ENCODE peak calls at places on chromosome 17, in six cellular contexts. One of them, this sample, is unnamed.

GRCh38 chr17:78421534-78422266 is 43.3 kb downstream of the PGS1 start:
- DNase-seq in endothelial cell of umbilical vein: peak
- DNase-seq in PC-9: peak
- DNase-seq in K562: peak
- DNase-seq in GM23248: peak
- DNase-seq in neural progenitor cell: peak
- DNase-seq in this sample: peak

GRCh38 chr17:20267459-20267842 is 199.9 kb downstream of the LGALS9B start:
- DNase-seq in endothelial cell of umbilical vein: peak
- DNase-seq in PC-9: no peak
- DNase-seq in K562: no peak
- DNase-seq in GM23248: no peak
- DNase-seq in neural progenitor cell: no peak
- DNase-seq in this sample: no peak

GRCh38 chr17:45405250-45406086 is 27.2 kb downstream of the ARHGAP27 start:
- DNase-seq in endothelial cell of umbilical vein: no peak
- DNase-seq in PC-9: no peak
- DNase-seq in K562: peak
- DNase-seq in GM23248: peak
- DNase-seq in neural progenitor cell: peak
- DNase-seq in this sample: no peak

GRCh38 chr17:77370536-77370935 is 229.8 kb downstream of the SEC14L1 start:
- DNase-seq in endothelial cell of umbilical vein: no peak
- DNase-seq in PC-9: no peak
- DNase-seq in K562: no peak
- DNase-seq in GM23248: no peak
- DNase-seq in neural progenitor cell: no peak
- DNase-seq in this sample: no peak

GRCh38 chr17:42647778-42648177 is 11.3 kb upstream of the TUBG2 start:
- DNase-seq in endothelial cell of umbilical vein: no peak
- DNase-seq in PC-9: peak
- DNase-seq in K562: no peak
- DNase-seq in GM23248: no peak
- DNase-seq in neural progenitor cell: no peak
- DNase-seq in this sample: no peak

GRCh38 chr17:3639981-3640596 is 3.5 kb downstream of the CTNS start:
- DNase-seq in endothelial cell of umbilical vein: peak
- DNase-seq in PC-9: no peak
- DNase-seq in K562: peak
- DNase-seq in GM23248: no peak
- DNase-seq in neural progenitor cell: peak
- DNase-seq in this sample: no peak

GRCh38 chr17:31492206-31492605 is 100.7 kb downstream of the RAB11FIP4 start:
- DNase-seq in endothelial cell of umbilical vein: no peak
- DNase-seq in PC-9: no peak
- DNase-seq in K562: no peak
- DNase-seq in GM23248: no peak
- DNase-seq in neural progenitor cell: no peak
- DNase-seq in this sample: no peak

GRCh38 chr17:80786470-80786869 is 205.2 kb upstream of the CHMP6 start:
- DNase-seq in endothelial cell of umbilical vein: no peak
- DNase-seq in PC-9: no peak
- DNase-seq in K562: no peak
- DNase-seq in GM23248: no peak
- DNase-seq in neural progenitor cell: peak
- DNase-seq in this sample: no peak

GRCh38 chr17:54153423-54153822 is 330.7 kb downstream of the KIF2B start:
- DNase-seq in endothelial cell of umbilical vein: no peak
- DNase-seq in PC-9: no peak
- DNase-seq in K562: no peak
- DNase-seq in GM23248: no peak
- DNase-seq in neural progenitor cell: peak
- DNase-seq in this sample: no peak

GRCh38 chr17:345992-346785 is 6.4 kb downstream of the RPH3AL start:
- DNase-seq in endothelial cell of umbilical vein: no peak
- DNase-seq in PC-9: no peak
- DNase-seq in K562: no peak
- DNase-seq in GM23248: no peak
- DNase-seq in neural progenitor cell: no peak
- DNase-seq in this sample: no peak

DNA sequence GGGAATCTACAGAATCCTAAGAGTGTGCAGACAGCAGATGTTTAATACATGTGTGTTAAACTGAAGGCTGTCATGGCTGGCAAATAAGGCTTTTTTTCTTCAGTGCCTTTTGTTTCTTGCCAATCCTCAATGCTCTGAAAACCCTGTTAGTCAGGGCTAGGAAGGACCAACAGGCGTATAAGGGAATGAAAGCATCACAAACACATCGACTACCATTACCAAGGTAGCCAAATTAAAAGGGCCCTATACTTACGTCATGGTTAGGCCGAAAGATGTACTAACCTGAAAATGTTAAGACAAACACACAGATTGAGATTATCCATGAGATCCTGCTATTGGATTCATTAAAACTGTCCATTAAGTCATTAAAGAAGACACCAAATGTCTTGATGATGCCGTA is 13.1 kb downstream of the SLC16A6 start:
- DNase-seq in endothelial cell of umbilical vein: no peak
- DNase-seq in PC-9: no peak
- DNase-seq in K562: no peak
- DNase-seq in GM23248: no peak
- DNase-seq in neural progenitor cell: no peak
- DNase-seq in this sample: no peak
- TF ChIP-seq EZH2 in endothelial cell of umbilical vein: no peak
- TF ChIP-seq EZH2 in PC-9: no peak
- TF ChIP-seq EZH2 in K562: no peak
- TF ChIP-seq EZH2 in GM23248: no peak
- TF ChIP-seq EZH2 in neural progenitor cell: no peak
- TF ChIP-seq EZH2 in this sample: no peak

GRCh38 chr17:8632087-8632486 is 1.6 kb upstream of the MYH10 start:
- DNase-seq in endothelial cell of umbilical vein: peak
- DNase-seq in PC-9: no peak
- DNase-seq in K562: no peak
- DNase-seq in GM23248: no peak
- DNase-seq in neural progenitor cell: peak
- DNase-seq in this sample: no peak
- H3K4me3 ChIP-seq in endothelial cell of umbilical vein: no peak
- H3K4me3 ChIP-seq in PC-9: no peak
- H3K4me3 ChIP-seq in K562: no peak
- H3K4me3 ChIP-seq in GM23248: no peak
- H3K4me3 ChIP-seq in neural progenitor cell: peak
- H3K4me3 ChIP-seq in this sample: no peak

GRCh38 chr17:50209472-50210248 is 8.2 kb upstream of the COL1A1 start:
- DNase-seq in endothelial cell of umbilical vein: no peak
- DNase-seq in PC-9: peak
- DNase-seq in K562: no peak
- DNase-seq in GM23248: peak
- DNase-seq in neural progenitor cell: peak
- DNase-seq in this sample: no peak

GRCh38 chr17:50212121-50212843 is 10.9 kb upstream of the COL1A1 start:
- DNase-seq in endothelial cell of umbilical vein: no peak
- DNase-seq in PC-9: no peak
- DNase-seq in K562: peak
- DNase-seq in GM23248: peak
- DNase-seq in neural progenitor cell: no peak
- DNase-seq in this sample: no peak

GRCh38 chr17:50211249-50212120 is 10.1 kb upstream of the COL1A1 start:
- DNase-seq in endothelial cell of umbilical vein: no peak
- DNase-seq in PC-9: no peak
- DNase-seq in K562: no peak
- DNase-seq in GM23248: peak
- DNase-seq in neural progenitor cell: no peak
- DNase-seq in this sample: no peak

GRCh38 chr17:50209133-50209471 is 7.7 kb upstream of the COL1A1 start:
- DNase-seq in endothelial cell of umbilical vein: no peak
- DNase-seq in PC-9: no peak
- DNase-seq in K562: no peak
- DNase-seq in GM23248: no peak
- DNase-seq in neural progenitor cell: no peak
- DNase-seq in this sample: no peak

GRCh38 chr17:50210249-50211225 is 9.1 kb upstream of the COL1A1 start:
- DNase-seq in endothelial cell of umbilical vein: peak
- DNase-seq in PC-9: peak
- DNase-seq in K562: peak
- DNase-seq in GM23248: peak
- DNase-seq in neural progenitor cell: peak
- DNase-seq in this sample: peak
- TF ChIP-seq EZH2 in endothelial cell of umbilical vein: no peak
- TF ChIP-seq EZH2 in PC-9: no peak
- TF ChIP-seq EZH2 in K562: no peak
- TF ChIP-seq EZH2 in GM23248: no peak
- TF ChIP-seq EZH2 in neural progenitor cell: no peak
- TF ChIP-seq EZH2 in this sample: no peak

GRCh38 chr17:4999429-5000093 is 1.8 kb downstream of the KIF1C start:
- DNase-seq in endothelial cell of umbilical vein: no peak
- DNase-seq in PC-9: no peak
- DNase-seq in K562: no peak
- DNase-seq in GM23248: no peak
- DNase-seq in neural progenitor cell: no peak
- DNase-seq in this sample: no peak
- H3K4me3 ChIP-seq in endothelial cell of umbilical vein: peak
- H3K4me3 ChIP-seq in PC-9: peak
- H3K4me3 ChIP-seq in K562: no peak
- H3K4me3 ChIP-seq in GM23248: peak
- H3K4me3 ChIP-seq in neural progenitor cell: peak
- H3K4me3 ChIP-seq in this sample: peak

GRCh38 chr17:36482611-36483504 is 3.6 kb upstream of the ZNHIT3 start:
- DNase-seq in endothelial cell of umbilical vein: peak
- DNase-seq in PC-9: peak
- DNase-seq in K562: peak
- DNase-seq in GM23248: peak
- DNase-seq in neural progenitor cell: peak
- DNase-seq in this sample: peak
- TF ChIP-seq EZH2 in endothelial cell of umbilical vein: peak
- TF ChIP-seq EZH2 in PC-9: no peak
- TF ChIP-seq EZH2 in K562: no peak
- TF ChIP-seq EZH2 in GM23248: no peak
- TF ChIP-seq EZH2 in neural progenitor cell: peak
- TF ChIP-seq EZH2 in this sample: no peak